ENCODE peak calls at places on chromosomes 2 and 18, in eight cellular contexts. O, L, G, I, B, W, K and F are unnamed samples.

GRCh38 chr2:188869560-188869959 is 104.6 kb upstream of the COL3A1 start:
- DNase-seq in O (no peak), G (no peak), W (no peak), B (no peak), K (no peak), I (peak; percentile 64), L (no peak), F (peak; percentile 30)

GRCh38 chr18:59200787-59201186 is 19.2 kb upstream of the GRP start:
- DNase-seq in I (no peak), G (no peak), B (no peak), L (no peak), O (no peak), W (no peak), K (no peak), F (peak; percentile 12)

GRCh38 chr2:9565436-9566153 is 10.0 kb upstream of the ADAM17 start:
- DNase-seq in I (peak; percentile 96), K (peak; percentile 60), W (peak; percentile 41), L (no peak), O (peak; percentile 49), G (no peak), B (no peak), F (peak; percentile 89)

GRCh38 chr2:26457695-26458364 is 20.1 kb downstream of the OTOF start:
- DNase-seq in B (no peak), L (no peak), O (no peak), G (no peak), I (no peak), K (no peak), W (no peak), F (no peak)

GRCh38 chr2:16291226-16291625 is 350.9 kb downstream of the MYCN start:
- DNase-seq in K (no peak), O (no peak), W (no peak), B (no peak), I (no peak), G (no peak), L (no peak), F (no peak)

GRCh38 chr2:150165988-150166965 is 321.2 kb downstream of the RND3 start:
- DNase-seq in O (peak; percentile 20), K (no peak), I (peak; percentile 64), G (no peak), W (peak; percentile 18), B (no peak), L (no peak), F (no peak)

GRCh38 chr2:141767051-141767450 is 363.8 kb downstream of the LRP1B start:
- DNase-seq in L (no peak), K (peak; percentile 57), I (no peak), B (no peak), O (no peak), W (no peak), G (no peak), F (no peak)

GRCh38 chr2:25386662-25387478 is 45.1 kb upstream of the DNMT3A start:
- DNase-seq in K (no peak), L (no peak), W (no peak), B (no peak), O (no peak), G (no peak), I (no peak), F (no peak)

GRCh38 chr2:63842149-63843061 is 709 bp downstream of the UGP2 start:
- DNase-seq in G (no peak), B (peak; percentile 5), L (peak; percentile 43), W (peak; percentile 16), O (peak; percentile 36), K (peak; percentile 19), I (peak; percentile 81), F (peak; percentile 51)

GRCh38 chr2:168231609-168232241 is 15.7 kb downstream of the STK39 start:
- DNase-seq in K (no peak), O (no peak), W (no peak), B (no peak), I (no peak), G (no peak), L (peak; percentile 38), F (no peak)

GRCh38 chr18:50651334-50651733 is 91.4 kb downstream of the MAPK4 start:
- DNase-seq in G (no peak), B (no peak), W (no peak), L (no peak), K (no peak), O (no peak), I (no peak), F (no peak)

GRCh38 chr18:75970212-75970611 is 524.8 kb downstream of the ZNF516 start:
- DNase-seq in G (no peak), B (no peak), I (no peak), O (no peak), W (no peak), L (no peak), K (no peak), F (no peak)